ENCODE peak calls at places on chromosomes 7 and 10, in five cellular contexts. M, D, L, X and B are unnamed samples.

GRCh38 chr7:33091111-33091531 is 18.1 kb downstream of the RP9 start:
- DNase-seq in D (no peak), M (peak), X (no peak), L (no peak), B (no peak)

GRCh38 chr7:75813084-75813483 is 522 bp downstream of the CCL24 start:
- DNase-seq in L (no peak), X (no peak), D (no peak), M (peak), B (no peak)

GRCh38 chr7:143511593-143512047 is 33.9 kb downstream of the TAS2R41 start:
- DNase-seq in X (no peak), L (no peak), M (no peak), D (no peak), B (no peak)

GRCh38 chr10:3470191-3470590 is 297.6 kb upstream of the PITRM1 start:
- DNase-seq in L (no peak), M (no peak), X (no peak), D (no peak), B (no peak)

GRCh38 chr10:51117794-51118193 is 43.5 kb downstream of the PRKG1 start:
- DNase-seq in M (peak), X (no peak), L (no peak), D (no peak), B (no peak)

GRCh38 chr7:117750612-117751563 is 122.4 kb downstream of the CTTNBP2 start:
- DNase-seq in M (peak), X (peak), L (no peak), D (peak), B (no peak)

GRCh38 chr10:51501396-51501795 is 198.0 kb downstream of the CSTF2T start:
- DNase-seq in D (no peak), L (no peak), X (no peak), M (peak), B (no peak)

GRCh38 chr10:96288151-96288621 is 16.0 kb upstream of the DNTT start:
- DNase-seq in L (no peak), X (peak), D (no peak), M (no peak), B (no peak)

GRCh38 chr10:101041252-101041761 is 10.3 kb downstream of the SFXN3 start:
- DNase-seq in M (peak), X (peak), L (peak), D (peak), B (peak)

GRCh38 chr10:110642204-110642979 is 1.7 kb upstream of the RBM20 start:
- DNase-seq in X (no peak), M (no peak), D (no peak), L (no peak), B (no peak)

DNA sequence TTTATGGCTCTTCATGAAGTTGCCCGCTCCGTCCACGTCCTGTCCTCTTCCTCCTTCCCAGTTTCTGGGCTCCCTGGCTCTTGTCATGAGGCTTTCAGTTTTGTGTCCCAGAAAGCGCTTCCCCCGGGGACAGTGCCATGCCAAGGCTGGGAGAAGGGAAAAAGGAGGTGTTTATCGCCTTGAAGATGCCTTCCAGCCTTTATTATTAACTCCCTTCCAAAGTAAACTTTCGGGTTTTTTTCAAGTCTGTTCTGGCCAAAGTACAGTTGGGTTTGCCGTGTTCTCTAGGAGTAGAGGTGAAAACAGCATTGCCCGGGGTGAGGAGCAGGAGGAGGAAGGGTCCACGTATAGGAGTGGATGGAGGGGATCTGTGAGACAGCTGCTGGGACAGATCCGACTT is 117.2 kb downstream of the CUX1 start:
- DNase-seq in L (no peak), M (no peak), X (no peak), D (no peak), B (no peak)
- H3K27ac ChIP-seq in L (no peak), M (no peak), X (peak), D (peak), B (no peak)

DNA sequence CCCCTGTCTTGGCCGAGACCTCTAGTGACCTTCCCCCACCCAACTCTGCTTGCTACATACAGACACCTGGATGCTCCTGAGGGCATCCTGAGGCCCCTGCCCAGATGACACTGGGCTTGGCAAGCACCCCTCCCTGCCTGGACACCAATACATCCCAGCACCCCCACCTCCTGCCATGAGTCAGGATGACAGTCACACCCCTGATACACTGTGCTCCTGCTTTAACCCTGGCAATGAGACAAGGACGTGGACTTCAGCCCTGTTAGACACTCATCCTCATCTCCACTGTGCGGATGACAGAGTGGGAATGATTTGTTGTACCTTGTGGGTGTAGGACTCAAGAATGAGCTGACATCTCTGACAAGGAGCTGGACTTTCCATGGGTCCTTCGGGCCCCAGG is 186.3 kb upstream of the ADCY1 start:
- DNase-seq in D (no peak), X (no peak), M (no peak), L (no peak), B (no peak)
- H3K27ac ChIP-seq in D (no peak), X (no peak), M (no peak), L (no peak), B (no peak)

GRCh38 chr10:69435966-69436520 is 15.2 kb upstream of the TSPAN15 start:
- DNase-seq in D (no peak), M (no peak), L (no peak), X (no peak), B (no peak)
- H3K27ac ChIP-seq in D (peak), M (no peak), L (no peak), X (no peak), B (no peak)

GRCh38 chr7:130874071-130874915 is 140.3 kb upstream of the KLF14 start:
- DNase-seq in D (no peak), L (no peak), M (peak), X (no peak), B (no peak)

GRCh38 chr7:130875265-130875741 is 141.3 kb upstream of the KLF14 start:
- DNase-seq in L (peak), D (peak), M (peak), X (peak), B (no peak)

GRCh38 chr7:130872341-130872740 is 138.3 kb upstream of the KLF14 start:
- DNase-seq in M (peak), X (no peak), L (no peak), D (no peak), B (no peak)

GRCh38 chr7:130869918-130870317 is 135.9 kb upstream of the KLF14 start:
- DNase-seq in D (no peak), L (no peak), M (no peak), X (no peak), B (no peak)

GRCh38 chr7:130872756-130873448 is 138.9 kb upstream of the KLF14 start:
- DNase-seq in M (peak), D (no peak), X (no peak), L (no peak), B (no peak)
- H3K27ac ChIP-seq in M (peak), D (peak), X (no peak), L (no peak), B (no peak)

DNA sequence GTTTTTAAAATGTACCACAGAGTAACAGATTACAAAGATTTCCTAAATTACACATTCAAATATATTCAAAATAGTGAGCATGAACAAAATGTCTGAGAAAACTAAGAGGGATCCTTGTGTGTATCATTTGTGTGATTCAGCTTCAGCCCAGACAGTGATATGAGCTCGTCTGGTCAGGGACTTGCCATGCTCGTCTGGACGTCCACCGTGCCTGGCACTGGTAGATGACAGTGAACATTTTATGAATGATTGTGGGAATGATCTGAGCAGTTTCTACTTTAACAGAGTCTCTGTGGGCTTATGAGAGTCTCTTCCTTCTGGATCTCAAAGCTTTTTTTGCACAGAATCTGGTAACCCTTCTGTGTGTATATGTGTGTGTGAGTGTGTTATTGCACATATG is 34.2 kb upstream of the ANKRD2 start:
- DNase-seq in L (no peak), X (no peak), M (peak), D (peak), B (no peak)
- H3K27ac ChIP-seq in L (no peak), X (no peak), M (peak), D (peak), B (no peak)

GRCh38 chr7:99468336-99468918 is 2.5 kb upstream of the ATP5MF start:
- DNase-seq in L (no peak), D (no peak), X (no peak), M (no peak), B (no peak)

GRCh38 chr7:99473315-99473596 is 566 bp downstream of the ZNF789 start:
- DNase-seq in L (no peak), D (peak), X (peak), M (peak), B (no peak)

GRCh38 chr7:99472561-99473314 is at the start of gene ZNF789:
- DNase-seq in M (peak), D (peak), L (peak), X (peak), B (peak)

GRCh38 chr7:99469381-99470065 is 3.2 kb upstream of the ZNF789 start:
- DNase-seq in L (no peak), D (peak), X (no peak), M (no peak), B (no peak)
- H3K27ac ChIP-seq in L (no peak), D (no peak), X (no peak), M (no peak), B (no peak)